ENCODE peak calls at places on chromosome 20, in five cellular contexts. L is neuronal stem cell, H is H1, I is mesendoderm, G is H9. O is an unnamed sample.

GRCh38 chr20:58389324-58389967 is 417 bp downstream of the VAPB start:
- DNase-seq in L (no peak), H (no peak), I (peak), G (no peak), O (peak)

GRCh38 chr20:56628873-56629463 is at the start of gene TFAP2C:
- DNase-seq in L (peak), H (peak), I (peak), G (peak), O (no peak)

GRCh38 chr20:59789641-59790040 is 143.8 kb downstream of the SYCP2 start:
- DNase-seq in L (no peak), H (no peak), I (no peak), G (peak), O (no peak)

GRCh38 chr20:36035720-36036119 is 67.3 kb downstream of the CNBD2 start:
- DNase-seq in L (no peak), H (no peak), I (no peak), G (no peak), O (no peak)

GRCh38 chr20:9985773-9986172 is 49.0 kb upstream of the ANKEF1 start:
- DNase-seq in L (no peak), H (no peak), I (no peak), G (no peak), O (no peak)

GRCh38 chr20:52624270-52624669 is 347.9 kb upstream of the TSHZ2 start:
- DNase-seq in L (peak), H (no peak), I (no peak), G (no peak), O (no peak)

GRCh38 chr20:13022401-13023170 is 13.8 kb downstream of the SPTLC3 start:
- DNase-seq in L (no peak), H (no peak), I (no peak), G (no peak), O (peak)

GRCh38 chr20:5719861-5720401 is 30.3 kb upstream of the SHLD1 start:
- DNase-seq in L (no peak), H (no peak), I (no peak), G (no peak), O (peak)

GRCh38 chr20:54041336-54041735 is 29.1 kb downstream of the BCAS1 start:
- DNase-seq in L (no peak), H (no peak), I (no peak), G (no peak), O (no peak)

GRCh38 chr20:11849976-11850670 is 67.6 kb upstream of the BTBD3 start:
- DNase-seq in L (no peak), H (no peak), I (no peak), G (no peak), O (peak)

GRCh38 chr20:56875052-56875663 is 246.1 kb downstream of the TFAP2C start:
- DNase-seq in L (no peak), H (no peak), I (peak), G (peak), O (peak)

GRCh38 chr20:61662946-61663460 is 402.7 kb downstream of the TAF4 start:
- DNase-seq in L (no peak), H (no peak), I (no peak), G (no peak), O (no peak)

GRCh38 chr20:31476313-31476623 is 1.2 kb downstream of the REM1 start:
- DNase-seq in L (no peak), H (no peak), I (no peak), G (no peak), O (no peak)

GRCh38 chr20:49276895-49277785 is 717 bp downstream of the ZNFX1 start:
- DNase-seq in L (no peak), H (no peak), I (peak), G (no peak), O (no peak)

GRCh38 chr20:47576516-47577033 is 74.9 kb downstream of the NCOA3 start:
- DNase-seq in L (no peak), H (no peak), I (peak), G (no peak), O (peak)

GRCh38 chr20:36775196-36775595 is 1.6 kb upstream of the DSN1 start:
- DNase-seq in L (no peak), H (no peak), I (peak), G (no peak), O (no peak)

GRCh38 chr20:56933331-56933698 is 304.2 kb downstream of the TFAP2C start:
- DNase-seq in L (no peak), H (no peak), I (no peak), G (no peak), O (no peak)

GRCh38 chr20:5600982-5601381 is 149.2 kb upstream of the SHLD1 start:
- DNase-seq in L (no peak), H (no peak), I (no peak), G (no peak), O (no peak)

GRCh38 chr20:35478804-35479472 is 23.5 kb downstream of the CEP250 start:
- DNase-seq in L (no peak), H (peak), I (peak), G (peak), O (no peak)

GRCh38 chr20:11902264-11902663 is 15.4 kb upstream of the BTBD3 start:
- DNase-seq in L (no peak), H (no peak), I (no peak), G (no peak), O (peak)

GRCh38 chr20:16821211-16822089 is 73.3 kb downstream of the OTOR start:
- DNase-seq in L (peak), H (peak), I (peak), G (peak), O (peak)

GRCh38 chr20:2006452-2007381 is 12.9 kb upstream of the PDYN start:
- DNase-seq in L (peak), H (peak), I (peak), G (peak), O (peak)

GRCh38 chr20:34475979-34476736 is 40.1 kb upstream of the DYNLRB1 start:
- DNase-seq in L (no peak), H (no peak), I (no peak), G (peak), O (peak)

GRCh38 chr20:18926972-18927371 is 113.4 kb downstream of the SCP2D1 start:
- DNase-seq in L (no peak), H (no peak), I (peak), G (no peak), O (no peak)

GRCh38 chr20:19947611-19948264 is 69.4 kb upstream of the NAA20 start:
- DNase-seq in L (no peak), H (no peak), I (peak), G (peak), O (peak)

GRCh38 chr20:53981752-53982437 is 88.5 kb downstream of the BCAS1 start:
- DNase-seq in L (no peak), H (no peak), I (no peak), G (no peak), O (no peak)

GRCh38 chr20:17614176-17614811 is 44.4 kb downstream of the DSTN start:
- DNase-seq in L (no peak), H (no peak), I (no peak), G (peak), O (peak)

GRCh38 chr20:61942526-61942925 is 123.2 kb downstream of the TAF4 start:
- DNase-seq in L (no peak), H (peak), I (no peak), G (no peak), O (no peak)

GRCh38 chr20:33648396-33649004 is 13.6 kb upstream of the C20orf144 start:
- DNase-seq in L (no peak), H (no peak), I (no peak), G (no peak), O (no peak)

GRCh38 chr20:47860049-47860830 is 75.0 kb upstream of the SULF2 start:
- DNase-seq in L (no peak), H (no peak), I (no peak), G (no peak), O (no peak)

GRCh38 chr20:32626859-32627636 is 41.9 kb upstream of the NOL4L start:
- DNase-seq in L (no peak), H (no peak), I (no peak), G (no peak), O (no peak)

GRCh38 chr20:53834749-53835148 is 235.6 kb downstream of the BCAS1 start:
- DNase-seq in L (no peak), H (no peak), I (no peak), G (no peak), O (no peak)

GRCh38 chr20:59242714-59243626 is 57.4 kb upstream of the EDN3 start:
- DNase-seq in L (no peak), H (no peak), I (no peak), G (no peak), O (no peak)

GRCh38 chr20:18001131-18001921 is 32.5 kb downstream of the MGME1 start:
- DNase-seq in L (no peak), H (no peak), I (peak), G (no peak), O (peak)

GRCh38 chr20:37007898-37008649 is 56.6 kb upstream of the SAMHD1 start:
- DNase-seq in L (no peak), H (no peak), I (peak), G (no peak), O (peak)

GRCh38 chr20:33132858-33133615 is 34.9 kb upstream of the BPIFA2 start:
- DNase-seq in L (peak), H (no peak), I (peak), G (no peak), O (no peak)

DNA sequence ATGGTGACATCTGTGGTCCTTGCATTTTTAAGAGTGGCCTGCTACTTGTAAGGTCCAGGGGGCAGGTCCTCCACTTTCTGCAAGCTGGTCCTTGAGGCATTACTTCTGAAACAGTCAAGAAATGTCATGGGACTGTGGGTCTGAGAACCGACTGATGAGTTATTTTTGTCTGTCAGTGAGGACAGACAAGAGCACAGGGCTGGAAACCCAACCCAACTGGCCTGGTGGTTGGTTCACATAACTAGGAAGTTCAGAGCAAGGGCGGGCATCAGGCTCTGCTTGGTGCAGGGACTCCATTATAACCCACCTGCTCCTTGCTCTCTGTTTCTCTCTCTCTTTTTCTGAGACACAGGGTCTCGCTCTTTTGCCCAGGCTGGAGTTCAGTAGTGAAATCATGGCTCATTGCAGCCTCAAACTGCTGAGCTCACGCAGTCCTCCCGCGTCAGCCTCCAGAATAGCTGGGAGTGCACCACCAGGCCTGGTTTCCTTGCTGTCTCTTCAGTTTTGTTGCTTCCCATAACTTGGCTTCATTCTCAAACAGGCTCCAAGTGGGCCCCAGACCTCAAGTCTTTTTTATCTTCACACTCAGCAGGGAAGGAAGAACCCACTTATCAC is 9.2 kb downstream of the CST3 start:
- DNase-seq in L (no peak), H (no peak), I (no peak), G (no peak), O (no peak)
- H2BK120ac ChIP-seq in L (no peak), H (no peak), I (no peak), G (no peak), O (no peak)

GRCh38 chr20:63254237-63254535 is at the start of gene NKAIN4:
- DNase-seq in L (no peak), H (no peak), I (no peak), G (no peak), O (no peak)

GRCh38 chr20:63253065-63253437 is 1.2 kb downstream of the NKAIN4 start:
- DNase-seq in L (no peak), H (no peak), I (no peak), G (no peak), O (no peak)

GRCh38 chr20:63252157-63252780 is 2.0 kb downstream of the NKAIN4 start:
- DNase-seq in L (no peak), H (no peak), I (no peak), G (no peak), O (no peak)

GRCh38 chr20:63254536-63255384 is 497 bp upstream of the NKAIN4 start:
- DNase-seq in L (peak), H (peak), I (peak), G (peak), O (no peak)

GRCh38 chr20:63253438-63254236 is 626 bp downstream of the NKAIN4 start:
- DNase-seq in L (peak), H (peak), I (peak), G (peak), O (no peak)
- H2BK120ac ChIP-seq in L (peak), H (no peak), I (no peak), G (no peak), O (no peak)

GRCh38 chr20:481167-481566 is 18.8 kb upstream of the TBC1D20 start:
- DNase-seq in L (no peak), H (no peak), I (no peak), G (no peak), O (no peak)

GRCh38 chr20:487655-488054 is 25.3 kb upstream of the TBC1D20 start:
- DNase-seq in L (no peak), H (no peak), I (no peak), G (no peak), O (no peak)

GRCh38 chr20:480044-480443 is 17.7 kb upstream of the TBC1D20 start:
- DNase-seq in L (no peak), H (no peak), I (no peak), G (no peak), O (no peak)

GRCh38 chr20:479487-479886 is 17.2 kb upstream of the TBC1D20 start:
- DNase-seq in L (no peak), H (no peak), I (no peak), G (no peak), O (peak)

GRCh38 chr20:483791-484644 is 21.7 kb upstream of the TBC1D20 start:
- DNase-seq in L (no peak), H (no peak), I (no peak), G (no peak), O (no peak)
- H2BK120ac ChIP-seq in L (no peak), H (no peak), I (no peak), G (no peak), O (no peak)

DNA sequence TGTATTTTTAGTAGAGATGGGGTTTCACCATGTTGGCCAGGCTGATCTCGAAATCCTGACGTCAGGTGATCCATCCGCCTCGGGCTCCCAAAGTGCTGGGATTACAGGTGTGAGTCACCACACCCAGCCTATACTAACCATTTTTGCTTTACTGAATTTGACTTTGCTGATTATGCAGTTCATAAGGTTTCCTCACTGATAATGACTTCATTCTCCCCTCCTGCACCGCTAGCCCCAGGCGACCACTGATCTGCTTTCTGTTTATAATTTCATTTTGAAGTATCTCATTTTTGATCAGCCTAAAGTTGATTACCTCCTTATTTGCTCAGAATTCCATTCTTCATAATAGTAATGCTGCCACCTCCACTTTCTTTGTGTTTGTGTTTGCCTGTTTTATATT is 48.7 kb upstream of the FAM83D start:
- DNase-seq in L (no peak), H (no peak), I (no peak), G (no peak), O (no peak)
- H2BK120ac ChIP-seq in L (no peak), H (no peak), I (no peak), G (no peak), O (no peak)

DNA sequence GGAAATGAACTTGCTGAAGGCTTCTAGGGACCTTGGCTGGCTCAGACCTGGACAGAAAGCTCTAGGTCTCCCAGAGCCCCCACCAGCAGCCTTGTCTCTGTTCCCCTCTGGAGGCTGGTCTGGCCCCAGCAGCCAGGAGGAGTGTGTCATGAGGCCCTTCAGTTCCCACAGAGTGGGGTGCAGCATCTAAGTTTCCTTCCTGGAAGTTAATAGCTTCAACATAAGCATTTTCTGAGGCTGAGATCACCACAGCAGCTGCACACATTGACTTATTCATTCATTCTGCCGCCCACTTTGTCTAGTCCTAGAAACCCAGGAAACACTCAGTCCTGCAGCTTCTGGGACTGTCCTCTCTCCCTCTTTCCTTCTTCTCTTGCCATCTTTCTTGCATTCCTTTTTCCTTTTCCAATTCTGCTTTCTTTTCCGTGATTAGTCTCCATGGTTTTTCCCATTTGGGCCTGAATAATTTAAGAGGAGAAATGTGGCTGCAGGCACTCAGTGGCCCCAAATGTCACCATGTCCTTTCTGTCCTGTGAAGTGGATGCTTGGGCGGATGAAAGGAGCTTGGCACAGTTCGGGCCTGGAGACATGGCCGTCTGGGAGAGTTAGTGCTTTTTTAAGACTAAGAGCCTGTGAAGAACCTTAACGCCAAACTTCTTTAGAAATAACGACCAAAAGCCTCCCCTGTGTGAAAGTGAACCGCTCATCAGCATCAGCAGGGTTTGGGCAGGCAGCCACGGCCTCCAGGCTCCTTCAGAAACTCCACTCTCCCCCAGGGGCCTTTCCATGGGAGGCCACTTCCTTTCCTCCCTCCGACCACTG is 31.0 kb upstream of the PCMTD2 start:
- DNase-seq in L (no peak), H (no peak), I (no peak), G (no peak), O (peak)
- H2BK120ac ChIP-seq in L (no peak), H (no peak), I (no peak), G (no peak), O (peak)

GRCh38 chr20:41318271-41318649 is 729 bp upstream of the ZHX3 start:
- DNase-seq in L (no peak), H (no peak), I (no peak), G (no peak), O (no peak)

GRCh38 chr20:41321003-41321402 is 3.5 kb upstream of the ZHX3 start:
- DNase-seq in L (no peak), H (no peak), I (no peak), G (no peak), O (no peak)

GRCh38 chr20:41316009-41316408 is 1.5 kb downstream of the ZHX3 start:
- DNase-seq in L (no peak), H (no peak), I (no peak), G (no peak), O (no peak)

GRCh38 chr20:41316602-41317535 is 662 bp downstream of the ZHX3 start:
- DNase-seq in L (peak), H (peak), I (peak), G (peak), O (peak)

DNA sequence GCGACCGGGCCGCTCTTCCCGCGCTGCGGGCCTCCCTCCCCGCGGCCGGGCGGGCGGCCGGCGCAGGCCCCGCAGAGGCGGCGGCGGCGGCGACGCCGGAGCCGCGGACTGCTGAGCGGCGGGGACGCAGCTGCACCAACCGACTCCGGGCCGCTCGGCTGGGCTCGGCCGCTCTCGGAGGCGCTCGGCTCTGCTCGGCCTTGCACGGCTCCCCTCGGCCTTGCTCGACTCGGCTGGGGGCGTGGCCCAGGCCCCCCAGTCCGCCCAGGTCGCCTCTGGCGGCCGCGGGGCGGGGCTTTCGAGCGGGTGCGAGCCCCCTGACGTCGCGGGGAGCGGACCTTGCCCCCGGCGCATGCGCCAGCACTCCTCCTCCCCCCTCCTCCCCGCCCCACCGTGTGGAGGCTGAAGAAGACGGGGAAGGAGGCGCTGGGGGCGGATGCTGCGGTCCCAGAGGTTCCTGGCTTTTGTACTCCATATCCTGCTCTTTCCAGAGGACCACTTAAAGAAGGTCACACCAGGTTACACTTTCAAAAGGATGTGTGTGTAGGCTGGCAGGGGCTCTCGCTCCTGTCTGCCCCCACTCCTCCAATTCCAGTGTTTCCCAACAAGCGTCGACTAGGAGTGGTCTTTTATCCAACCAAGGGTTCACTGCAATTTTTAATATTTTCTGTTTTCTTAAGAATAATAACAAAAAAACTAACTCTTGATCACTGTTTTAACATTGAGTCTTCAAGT is at the start of gene ZHX3:
- DNase-seq in L (peak), H (peak), I (peak), G (peak), O (peak)
- H2BK120ac ChIP-seq in L (no peak), H (no peak), I (no peak), G (no peak), O (peak)

O was measured in IMR-90.